ENCODE peak calls at places on chromosomes 11 and 22, in ten cellular contexts. M, Z, T, P, B, F, V, S, D and N are unnamed samples. For H3K36me3, the result is how much of the 10 kb centered on the place peaks cover.

GRCh38 chr11:42972741-42973140 is 339.1 kb upstream of the API5 start:
- DNase-seq in T (peak), F (no peak), B (no peak), P (no peak), S (no peak), M (no peak), V (no peak), D (no peak), Z (no peak), N (no peak)

GRCh38 chr11:74754507-74755255 is 6.0 kb downstream of the RNF169 start:
- DNase-seq in F (no peak), V (no peak), M (no peak), P (no peak), S (no peak), Z (no peak), T (peak), D (peak), B (no peak), N (no peak)

GRCh38 chr11:20127671-20128527 is 32.4 kb downstream of the DBX1 start:
- DNase-seq in F (peak), T (peak), S (peak), M (peak), Z (peak), V (peak), D (peak), P (peak), B (peak), N (peak)

GRCh38 chr22:37023743-37024338 is 4.3 kb downstream of the MPST start:
- DNase-seq in P (no peak), F (no peak), M (no peak), T (no peak), B (no peak), S (peak), Z (peak), V (no peak), D (no peak), N (no peak)

GRCh38 chr11:12556155-12556554 is 118.1 kb upstream of the TEAD1 start:
- DNase-seq in P (no peak), Z (no peak), B (no peak), D (peak), M (peak), S (no peak), T (peak), F (no peak), V (no peak), N (no peak)

GRCh38 chr11:70854201-70854600 is 398.2 kb downstream of the SHANK2 start:
- DNase-seq in V (no peak), P (no peak), T (no peak), Z (no peak), S (no peak), F (no peak), D (no peak), B (no peak), M (no peak), N (no peak)

GRCh38 chr11:73996161-73996747 is 12.6 kb downstream of the UCP3 start:
- DNase-seq in P (no peak), F (no peak), S (peak), T (no peak), Z (peak), V (no peak), M (no peak), D (no peak), B (no peak), N (no peak)

GRCh38 chr11:62925745-62926668 is 4.8 kb upstream of the CHRM1 start:
- DNase-seq in Z (no peak), M (peak), P (no peak), S (peak), D (no peak), V (no peak), B (no peak), T (peak), F (peak), N (no peak)

GRCh38 chr22:42747701-42748513 is 27.2 kb upstream of the A4GALT start:
- DNase-seq in P (no peak), S (no peak), V (no peak), T (peak), B (no peak), Z (no peak), D (peak), F (peak), M (no peak), N (no peak)

GRCh38 chr11:17976651-17977050 is 36.2 kb downstream of the SERGEF start:
- DNase-seq in F (no peak), D (no peak), B (no peak), T (no peak), M (no peak), Z (no peak), P (no peak), V (no peak), S (no peak), N (no peak)

GRCh38 chr22:26751217-26751616 is 93.8 kb downstream of the MIAT start:
- DNase-seq in T (peak), M (no peak), P (no peak), S (no peak), D (peak), V (no peak), Z (no peak), F (peak), B (no peak), N (no peak)

GRCh38 chr11:76805206-76805913 is 22.2 kb downstream of the TSKU start:
- DNase-seq in P (peak), F (no peak), S (no peak), Z (no peak), T (no peak), M (no peak), V (no peak), D (peak), B (no peak), N (no peak)

GRCh38 chr22:48663297-48663696 is 1164.4 kb downstream of the BRD1 start:
- DNase-seq in M (peak), F (peak), S (no peak), D (no peak), V (peak), Z (no peak), P (no peak), B (no peak), T (peak), N (no peak)

GRCh38 chr11:83681045-83681781 is 395.0 kb upstream of the CCDC90B start:
- DNase-seq in S (no peak), D (no peak), T (no peak), P (no peak), Z (no peak), F (peak), B (no peak), M (no peak), V (peak), N (no peak)

GRCh38 chr11:112563808-112564207 is 303.1 kb upstream of the PLET1 start:
- DNase-seq in F (no peak), M (no peak), B (no peak), D (no peak), P (no peak), V (no peak), S (no peak), Z (no peak), T (no peak), N (no peak)

GRCh38 chr22:16954060-16954403 is 54.0 kb downstream of the GAB4 start:
- DNase-seq in Z (no peak), D (no peak), M (no peak), V (peak), F (no peak), S (no peak), P (no peak), B (no peak), T (no peak), N (no peak)

GRCh38 chr11:119134389-119134978 is 13.1 kb downstream of the HINFP start:
- DNase-seq in Z (no peak), B (peak), T (peak), P (no peak), D (no peak), M (no peak), S (no peak), V (no peak), F (peak), N (no peak)

GRCh38 chr11:120917536-120918239 is 106.2 kb upstream of the TBCEL start:
- DNase-seq in T (peak), F (no peak), D (no peak), P (no peak), S (peak), B (no peak), Z (no peak), V (no peak), M (no peak), N (no peak)

GRCh38 chr11:85791326-85791990 is 19.5 kb downstream of the SYTL2 start:
- DNase-seq in V (no peak), T (no peak), Z (no peak), P (no peak), S (no peak), B (no peak), D (no peak), M (no peak), F (no peak), N (no peak)

GRCh38 chr22:29393019-29393608 is 4.7 kb upstream of the AP1B1 start:
- DNase-seq in B (no peak), D (no peak), T (no peak), M (no peak), V (no peak), F (no peak), Z (no peak), P (no peak), S (no peak), N (no peak)

GRCh38 chr11:910589-911030 is at the start of gene CHID1:
- DNase-seq in D (peak), M (peak), V (peak), S (peak), F (peak), B (peak), T (peak), P (peak), Z (peak), N (peak)

GRCh38 chr11:46450846-46451470 is 59.4 kb upstream of the CHRM4 start:
- DNase-seq in F (no peak), M (no peak), B (no peak), P (no peak), D (peak), S (no peak), V (no peak), Z (no peak), T (no peak), N (no peak)

GRCh38 chr11:85115798-85116197 is 511.3 kb downstream of the DLG2 start:
- DNase-seq in S (no peak), B (no peak), Z (no peak), F (no peak), T (no peak), V (no peak), P (no peak), M (no peak), D (no peak), N (no peak)

GRCh38 chr11:3947084-3947483 is 91.6 kb downstream of the STIM1 start:
- DNase-seq in S (no peak), B (no peak), V (peak), T (no peak), F (no peak), Z (peak), D (peak), M (peak), P (peak), N (peak)

GRCh38 chr11:77602385-77603105 is 12.8 kb downstream of the AQP11 start:
- DNase-seq in F (no peak), B (no peak), S (no peak), D (peak), M (no peak), T (no peak), Z (no peak), P (no peak), V (no peak), N (no peak)

GRCh38 chr11:110147965-110148709 is 54.9 kb downstream of the ZC3H12C start:
- DNase-seq in D (peak), T (peak), F (no peak), M (no peak), S (no peak), V (no peak), Z (no peak), P (no peak), B (no peak), N (no peak)

GRCh38 chr11:37957717-37958116 is 1359.7 kb upstream of the RAG2 start:
- DNase-seq in P (no peak), M (no peak), V (no peak), S (no peak), T (no peak), B (no peak), D (no peak), F (no peak), Z (no peak), N (no peak)

GRCh38 chr11:76962583-76963416 is 71.4 kb upstream of the B3GNT6 start:
- DNase-seq in P (peak), F (no peak), T (no peak), B (no peak), M (no peak), D (no peak), Z (peak), S (no peak), V (peak), N (no peak)

GRCh38 chr22:17705565-17706450 is 67.3 kb downstream of the BCL2L13 start:
- DNase-seq in F (no peak), S (no peak), T (no peak), Z (no peak), V (no peak), M (no peak), P (peak), B (no peak), D (no peak), N (no peak)

DNA sequence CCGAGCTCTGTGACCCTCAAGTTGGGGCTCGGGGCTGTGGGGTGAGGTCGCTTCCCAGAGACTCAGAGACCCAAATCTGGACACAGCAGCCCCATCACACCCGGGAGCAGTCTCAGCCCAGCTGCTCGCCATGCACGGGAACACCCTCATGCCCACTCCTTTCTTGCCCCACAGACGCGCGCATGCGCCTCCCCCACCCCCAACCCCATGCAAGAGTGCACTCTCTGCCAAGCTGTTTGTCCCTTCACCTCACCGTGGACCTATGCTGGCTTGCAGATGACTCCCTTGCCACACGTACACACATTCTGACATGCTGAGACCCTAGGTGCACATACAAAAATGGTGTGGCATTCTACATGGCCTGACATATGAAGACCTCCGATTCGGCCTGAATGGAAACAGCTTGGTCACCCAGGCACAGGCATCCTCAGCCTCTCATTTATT is 500 bp upstream of the CD248 start:
- DNase-seq in T (peak), S (peak), D (peak), F (no peak), P (peak), V (no peak), B (no peak), Z (no peak), M (peak), N (peak)
- H3K27ac ChIP-seq in T (peak), S (peak), D (peak), F (no peak), P (peak), V (no peak), B (peak), Z (peak), M (peak), N (peak)

GRCh38 chr11:2391663-2391975 is 8.9 kb upstream of the TSSC4 start:
- DNase-seq in M (no peak), V (no peak), F (no peak), T (no peak), P (no peak), Z (no peak), S (no peak), B (no peak), D (no peak), N (no peak)
- H3K36me3 ChIP-seq in M (under half), V (under half), F (under half), T (under half), P (half or more), Z (under half), S (under half), B (half or more), D (under half), N (half or more)

GRCh38 chr11:33618956-33619355 is 81.7 kb downstream of the C11orf91 start:
- DNase-seq in F (no peak), B (no peak), T (no peak), V (no peak), M (no peak), P (no peak), D (no peak), Z (no peak), S (no peak), N (no peak)
- H3K4me3 ChIP-seq in F (no peak), B (no peak), T (no peak), V (no peak), M (no peak), P (no peak), D (no peak), Z (no peak), S (no peak), N (no peak)

DNA sequence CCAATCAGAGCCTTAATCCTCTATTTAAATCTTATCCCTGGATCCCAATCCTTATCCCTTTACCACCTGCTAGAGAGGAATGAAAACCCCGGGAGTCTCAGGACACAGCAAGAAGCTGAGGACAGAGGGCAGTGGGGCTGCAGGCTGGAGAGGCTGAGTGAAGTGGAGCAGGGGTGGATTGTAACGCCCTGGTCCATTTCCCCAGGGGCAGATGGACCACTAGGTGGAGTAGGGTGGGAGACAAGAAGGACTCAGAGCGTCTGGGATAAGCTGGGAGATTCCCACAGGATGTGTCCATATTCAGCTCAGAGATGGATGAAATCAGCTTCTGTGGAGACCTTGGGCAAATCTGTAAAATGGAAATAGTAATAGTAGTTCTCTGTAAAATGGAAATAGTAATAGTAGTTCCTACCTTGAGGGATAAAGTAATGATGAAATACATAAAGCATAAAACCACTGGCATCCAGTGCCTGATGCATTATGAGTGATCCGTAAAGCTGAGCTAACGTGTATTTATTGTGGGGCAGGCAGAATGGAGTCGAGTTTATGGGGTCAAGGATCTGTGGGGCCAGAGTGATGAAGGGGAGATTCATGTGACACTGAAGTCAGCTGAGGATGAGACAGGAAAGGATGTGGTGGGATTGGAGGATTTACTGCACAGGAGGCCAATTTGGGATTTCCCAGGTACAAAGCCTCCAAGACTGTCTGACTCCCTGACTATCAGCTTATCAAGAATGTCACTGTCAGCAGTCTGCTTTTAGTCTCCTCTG is 1.9 kb upstream of the ROBO4 start:
- DNase-seq in S (no peak), D (no peak), F (no peak), B (no peak), Z (no peak), P (no peak), T (peak), V (no peak), M (no peak), N (no peak)
- H3K27ac ChIP-seq in S (peak), D (no peak), F (no peak), B (peak), Z (peak), P (no peak), T (no peak), V (no peak), M (peak), N (no peak)

GRCh38 chr22:21963286-21963685 is 10.6 kb upstream of the PPM1F start:
- DNase-seq in M (no peak), T (no peak), V (no peak), F (no peak), Z (no peak), B (no peak), P (no peak), D (no peak), S (no peak), N (no peak)
- H3K36me3 ChIP-seq in M (under half), T (under half), V (under half), F (under half), Z (under half), B (half or more), P (half or more), D (half or more), S (half or more), N (half or more)

GRCh38 chr22:31676700-31677099 is 14.7 kb upstream of the PISD start:
- DNase-seq in S (peak), B (peak), T (peak), Z (peak), V (peak), D (peak), F (peak), P (no peak), M (peak), N (peak)
- H3K4me3 ChIP-seq in S (peak), B (peak), T (no peak), Z (peak), V (peak), D (peak), F (peak), P (no peak), M (peak), N (peak)

GRCh38 chr11:69010361-69010891 is 2.6 kb downstream of the MRGPRF start:
- DNase-seq in B (peak), Z (no peak), S (no peak), D (no peak), V (no peak), T (no peak), M (no peak), P (no peak), F (no peak), N (no peak)

GRCh38 chr11:69013009-69013951 is at the start of gene MRGPRF:
- DNase-seq in V (no peak), Z (peak), P (no peak), D (peak), F (peak), B (peak), M (peak), T (peak), S (peak), N (no peak)

GRCh38 chr11:69010964-69011623 is 2.0 kb downstream of the MRGPRF start:
- DNase-seq in F (peak), B (peak), P (peak), T (peak), Z (peak), V (no peak), S (peak), M (peak), D (peak), N (no peak)

GRCh38 chr11:69012092-69013008 is 696 bp downstream of the MRGPRF start:
- DNase-seq in S (peak), B (peak), M (no peak), T (no peak), D (peak), V (no peak), P (no peak), F (peak), Z (no peak), N (no peak)

DNA sequence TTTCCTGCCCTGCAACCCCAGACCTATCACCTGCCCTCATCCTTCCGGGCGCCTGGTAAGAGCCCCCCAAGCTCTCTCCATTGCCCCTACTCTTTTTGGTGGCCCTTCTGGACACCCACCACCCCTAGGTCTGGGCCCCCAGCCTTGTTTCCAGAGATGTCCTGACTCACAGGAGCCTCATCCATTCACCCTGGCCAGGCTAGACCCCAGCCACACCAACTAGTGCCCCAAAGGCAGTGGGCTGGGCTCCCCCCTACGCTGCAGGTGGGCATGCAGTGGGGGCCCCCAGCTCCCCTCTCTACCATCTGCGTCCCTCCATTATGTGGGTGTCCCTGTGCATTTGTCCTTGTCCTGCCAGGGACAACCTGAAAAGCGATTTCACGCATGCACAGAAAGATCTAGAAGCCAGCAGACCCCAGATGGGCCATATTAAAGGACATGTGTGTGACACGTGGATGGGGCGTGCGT is 1.4 kb downstream of the MRGPRF start:
- DNase-seq in B (peak), D (no peak), P (no peak), S (peak), M (no peak), F (no peak), Z (no peak), V (no peak), T (no peak), N (no peak)
- H3K27ac ChIP-seq in B (peak), D (peak), P (no peak), S (no peak), M (peak), F (no peak), Z (peak), V (no peak), T (no peak), N (no peak)